ENCODE peak calls at places on chromosome 7, in eight cellular contexts. One of them, this sample, is unnamed.

GRCh38 chr7:69060516-69060915 is 537.8 kb upstream of the AUTS2 start:
- DNase-seq in K562: no peak
- DNase-seq in dorsolateral prefrontal cortex: no peak
- DNase-seq in right atrium auricular region: no peak
- DNase-seq in cardiac muscle cell: no peak
- DNase-seq in neural progenitor cell: peak; percentile 11
- DNase-seq in uterus: no peak
- DNase-seq in fibroblast of lung: no peak
- DNase-seq in this sample: no peak

GRCh38 chr7:75815381-75816046 is 1.9 kb upstream of the CCL24 start:
- DNase-seq in K562: no peak
- DNase-seq in dorsolateral prefrontal cortex: no peak
- DNase-seq in right atrium auricular region: no peak
- DNase-seq in cardiac muscle cell: no peak
- DNase-seq in neural progenitor cell: no peak
- DNase-seq in uterus: no peak
- DNase-seq in fibroblast of lung: no peak
- DNase-seq in this sample: no peak

GRCh38 chr7:37346761-37347160 is 101.9 kb downstream of the ELMO1 start:
- DNase-seq in K562: no peak
- DNase-seq in dorsolateral prefrontal cortex: no peak
- DNase-seq in right atrium auricular region: no peak
- DNase-seq in cardiac muscle cell: no peak
- DNase-seq in neural progenitor cell: peak; percentile 28
- DNase-seq in uterus: no peak
- DNase-seq in fibroblast of lung: no peak
- DNase-seq in this sample: no peak

GRCh38 chr7:69882269-69882668 is 284.0 kb downstream of the AUTS2 start:
- DNase-seq in K562: no peak
- DNase-seq in dorsolateral prefrontal cortex: no peak
- DNase-seq in right atrium auricular region: no peak
- DNase-seq in cardiac muscle cell: no peak
- DNase-seq in neural progenitor cell: no peak
- DNase-seq in uterus: no peak
- DNase-seq in fibroblast of lung: no peak
- DNase-seq in this sample: no peak

GRCh38 chr7:30080818-30081217 is 52.6 kb downstream of the PLEKHA8 start:
- DNase-seq in K562: no peak
- DNase-seq in dorsolateral prefrontal cortex: no peak
- DNase-seq in right atrium auricular region: no peak
- DNase-seq in cardiac muscle cell: no peak
- DNase-seq in neural progenitor cell: no peak
- DNase-seq in uterus: no peak
- DNase-seq in fibroblast of lung: no peak
- DNase-seq in this sample: no peak

GRCh38 chr7:130226333-130226732 is 18.7 kb downstream of the SSMEM1 start:
- DNase-seq in K562: no peak
- DNase-seq in dorsolateral prefrontal cortex: no peak
- DNase-seq in right atrium auricular region: no peak
- DNase-seq in cardiac muscle cell: no peak
- DNase-seq in neural progenitor cell: no peak
- DNase-seq in uterus: no peak
- DNase-seq in fibroblast of lung: no peak
- DNase-seq in this sample: no peak

GRCh38 chr7:47039899-47040298 is 542.0 kb downstream of the TNS3 start:
- DNase-seq in K562: no peak
- DNase-seq in dorsolateral prefrontal cortex: no peak
- DNase-seq in right atrium auricular region: no peak
- DNase-seq in cardiac muscle cell: peak; percentile 75
- DNase-seq in neural progenitor cell: no peak
- DNase-seq in uterus: no peak
- DNase-seq in fibroblast of lung: peak; percentile 73
- DNase-seq in this sample: no peak

GRCh38 chr7:98930921-98931320 is 52.6 kb downstream of the TRRAP start:
- DNase-seq in K562: no peak
- DNase-seq in dorsolateral prefrontal cortex: no peak
- DNase-seq in right atrium auricular region: no peak
- DNase-seq in cardiac muscle cell: no peak
- DNase-seq in neural progenitor cell: no peak
- DNase-seq in uterus: no peak
- DNase-seq in fibroblast of lung: peak; percentile 4
- DNase-seq in this sample: no peak

GRCh38 chr7:55060690-55061414 is 42.0 kb downstream of the EGFR start:
- DNase-seq in K562: no peak
- DNase-seq in dorsolateral prefrontal cortex: no peak
- DNase-seq in right atrium auricular region: no peak
- DNase-seq in cardiac muscle cell: peak; percentile 76
- DNase-seq in neural progenitor cell: no peak
- DNase-seq in uterus: no peak
- DNase-seq in fibroblast of lung: peak; percentile 78
- DNase-seq in this sample: no peak

GRCh38 chr7:14834456-14834855 is 68.1 kb downstream of the DGKB start:
- DNase-seq in K562: no peak
- DNase-seq in dorsolateral prefrontal cortex: no peak
- DNase-seq in right atrium auricular region: no peak
- DNase-seq in cardiac muscle cell: peak; percentile 56
- DNase-seq in neural progenitor cell: no peak
- DNase-seq in uterus: no peak
- DNase-seq in fibroblast of lung: peak; percentile 81
- DNase-seq in this sample: no peak

GRCh38 chr7:112084506-112084905 is 121.7 kb downstream of the DOCK4 start:
- DNase-seq in K562: no peak
- DNase-seq in dorsolateral prefrontal cortex: no peak
- DNase-seq in right atrium auricular region: no peak
- DNase-seq in cardiac muscle cell: peak; percentile 49
- DNase-seq in neural progenitor cell: no peak
- DNase-seq in uterus: no peak
- DNase-seq in fibroblast of lung: peak; percentile 5
- DNase-seq in this sample: no peak

GRCh38 chr7:44291733-44292395 is 33.5 kb downstream of the CAMK2B start:
- DNase-seq in K562: no peak
- DNase-seq in dorsolateral prefrontal cortex: peak; percentile 7
- DNase-seq in right atrium auricular region: peak; percentile 47
- DNase-seq in cardiac muscle cell: peak; percentile 51
- DNase-seq in neural progenitor cell: peak; percentile 1
- DNase-seq in uterus: peak; percentile 2
- DNase-seq in fibroblast of lung: no peak
- DNase-seq in this sample: no peak

GRCh38 chr7:151039850-151040548 is 8.3 kb upstream of the ASIC3 start:
- DNase-seq in K562: peak; percentile 80
- DNase-seq in dorsolateral prefrontal cortex: no peak
- DNase-seq in right atrium auricular region: no peak
- DNase-seq in cardiac muscle cell: no peak
- DNase-seq in neural progenitor cell: no peak
- DNase-seq in uterus: no peak
- DNase-seq in fibroblast of lung: no peak
- DNase-seq in this sample: no peak

GRCh38 chr7:2710256-2710655 is 22.3 kb downstream of the AMZ1 start:
- DNase-seq in K562: no peak
- DNase-seq in dorsolateral prefrontal cortex: no peak
- DNase-seq in right atrium auricular region: no peak
- DNase-seq in cardiac muscle cell: no peak
- DNase-seq in neural progenitor cell: no peak
- DNase-seq in uterus: no peak
- DNase-seq in fibroblast of lung: no peak
- DNase-seq in this sample: no peak

GRCh38 chr7:2708547-2709310 is 20.7 kb downstream of the AMZ1 start:
- DNase-seq in K562: no peak
- DNase-seq in dorsolateral prefrontal cortex: no peak
- DNase-seq in right atrium auricular region: no peak
- DNase-seq in cardiac muscle cell: no peak
- DNase-seq in neural progenitor cell: no peak
- DNase-seq in uterus: no peak
- DNase-seq in fibroblast of lung: no peak
- DNase-seq in this sample: no peak

GRCh38 chr7:2708041-2708440 is 20.0 kb downstream of the AMZ1 start:
- DNase-seq in K562: no peak
- DNase-seq in dorsolateral prefrontal cortex: no peak
- DNase-seq in right atrium auricular region: no peak
- DNase-seq in cardiac muscle cell: no peak
- DNase-seq in neural progenitor cell: no peak
- DNase-seq in uterus: no peak
- DNase-seq in fibroblast of lung: no peak
- DNase-seq in this sample: no peak

GRCh38 chr7:2710901-2711551 is 23.0 kb downstream of the AMZ1 start:
- DNase-seq in K562: peak; percentile 18
- DNase-seq in dorsolateral prefrontal cortex: no peak
- DNase-seq in right atrium auricular region: no peak
- DNase-seq in cardiac muscle cell: no peak
- DNase-seq in neural progenitor cell: no peak
- DNase-seq in uterus: no peak
- DNase-seq in fibroblast of lung: no peak
- DNase-seq in this sample: no peak

DNA sequence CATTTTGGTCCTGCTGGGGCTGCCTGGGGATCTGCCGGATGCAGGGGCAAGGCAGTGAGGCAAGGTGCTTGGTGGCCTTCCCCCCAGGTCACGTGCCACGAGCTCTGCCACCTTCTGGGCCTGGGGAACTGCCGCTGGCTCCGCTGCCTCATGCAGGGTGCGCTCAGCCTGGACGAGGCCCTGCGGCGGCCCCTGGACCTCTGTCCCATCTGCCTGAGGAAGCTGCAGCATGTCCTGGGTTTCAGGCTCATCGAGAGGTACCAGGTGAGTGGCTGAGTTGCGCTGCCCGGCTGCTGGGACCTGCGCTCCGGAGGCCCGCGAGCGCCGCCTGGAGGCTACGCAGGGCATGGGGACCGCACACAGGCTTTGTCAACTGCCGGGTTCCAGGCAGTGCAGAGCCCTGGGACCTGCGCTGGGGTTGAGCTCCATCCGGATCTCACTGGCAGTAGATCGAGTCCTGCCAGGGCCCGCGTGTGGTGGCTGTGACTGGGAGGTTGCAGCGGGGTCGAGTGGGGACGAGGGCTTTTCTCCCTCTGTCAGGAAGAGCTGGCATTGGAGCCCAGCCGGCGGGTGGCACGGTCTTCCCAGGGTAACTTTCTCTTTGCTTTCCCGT is 21.7 kb downstream of the AMZ1 start:
- DNase-seq in K562: peak; percentile 82
- DNase-seq in dorsolateral prefrontal cortex: peak; percentile 72
- DNase-seq in right atrium auricular region: no peak
- DNase-seq in cardiac muscle cell: peak; percentile 59
- DNase-seq in neural progenitor cell: peak; percentile 88
- DNase-seq in uterus: peak; percentile 43
- DNase-seq in fibroblast of lung: no peak
- DNase-seq in this sample: no peak
- H3K4me3 ChIP-seq in K562: no peak overlapping the region
- H3K4me3 ChIP-seq in dorsolateral prefrontal cortex: no peak overlapping the region
- H3K4me3 ChIP-seq in right atrium auricular region: no peak overlapping the region
- H3K4me3 ChIP-seq in cardiac muscle cell: no peak overlapping the region
- H3K4me3 ChIP-seq in neural progenitor cell: no peak overlapping the region
- H3K4me3 ChIP-seq in uterus: no peak overlapping the region
- H3K4me3 ChIP-seq in fibroblast of lung: no peak overlapping the region
- H3K4me3 ChIP-seq in this sample: peak overlapping the region; percentile 24

DNA sequence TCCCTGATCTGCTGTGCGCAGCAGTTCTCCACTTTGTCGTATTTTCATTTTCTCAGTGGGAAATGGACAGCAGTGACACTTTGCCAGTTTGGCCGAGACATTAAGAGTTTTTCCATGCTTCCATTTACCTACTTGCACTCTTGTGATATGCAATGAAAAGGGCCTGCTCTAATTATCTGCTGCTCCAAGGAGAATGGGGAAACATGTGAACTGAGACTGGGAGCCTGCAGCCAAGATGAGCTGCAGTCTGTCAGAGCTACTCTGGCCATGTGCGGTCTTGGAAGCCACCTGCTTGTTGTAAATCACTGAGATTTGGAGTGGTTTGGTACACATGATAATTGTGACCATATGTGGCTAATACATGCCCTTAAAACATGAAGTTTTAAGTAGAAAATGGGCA is 586.6 kb upstream of the POT1 start:
- DNase-seq in K562: no peak
- DNase-seq in dorsolateral prefrontal cortex: no peak
- DNase-seq in right atrium auricular region: no peak
- DNase-seq in cardiac muscle cell: no peak
- DNase-seq in neural progenitor cell: no peak
- DNase-seq in uterus: no peak
- DNase-seq in fibroblast of lung: no peak
- DNase-seq in this sample: no peak
- H3K27ac ChIP-seq in K562: no peak overlapping the region
- H3K27ac ChIP-seq in dorsolateral prefrontal cortex: no peak overlapping the region
- H3K27ac ChIP-seq in right atrium auricular region: no peak overlapping the region
- H3K27ac ChIP-seq in cardiac muscle cell: no peak overlapping the region
- H3K27ac ChIP-seq in neural progenitor cell: no peak overlapping the region
- H3K27ac ChIP-seq in uterus: no peak overlapping the region
- H3K27ac ChIP-seq in fibroblast of lung: no peak overlapping the region
- H3K27ac ChIP-seq in this sample: no peak overlapping the region

DNA sequence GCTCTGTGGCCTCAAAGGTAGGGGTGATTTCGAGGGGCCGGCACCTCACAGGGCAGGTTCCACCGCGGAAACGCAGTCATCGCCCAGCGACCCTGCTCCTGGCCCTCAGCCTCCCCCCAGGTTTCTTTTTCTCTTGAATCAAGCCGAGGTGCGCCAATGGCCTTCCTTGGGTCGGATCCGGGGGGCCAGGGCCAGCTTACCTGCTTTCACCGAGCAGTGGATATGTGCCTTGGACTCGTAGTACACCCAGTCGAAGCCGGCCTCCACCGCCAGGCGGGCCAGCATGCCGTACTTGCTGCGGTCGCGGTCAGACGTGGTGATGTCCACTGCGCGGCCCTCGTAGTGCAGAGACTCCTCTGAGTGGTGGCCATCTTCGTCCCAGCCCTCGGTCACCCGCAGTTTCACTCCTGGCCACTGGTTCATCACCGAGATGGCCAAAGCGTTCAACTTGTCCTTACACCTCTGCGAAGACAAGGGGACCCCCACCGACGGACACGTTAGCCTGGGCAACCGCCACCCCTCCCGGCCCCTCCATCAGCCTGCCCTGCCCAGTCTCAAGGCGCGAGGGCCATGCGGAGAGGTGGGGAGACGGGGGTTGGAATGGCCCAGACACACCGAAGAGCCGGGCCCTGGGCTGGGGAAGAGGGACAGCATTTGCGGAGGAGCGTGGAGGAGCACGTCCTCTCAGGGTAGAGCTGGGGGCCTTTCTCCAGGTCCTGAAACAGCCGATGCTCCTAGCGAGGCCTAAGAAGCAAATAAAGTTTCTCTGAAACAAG is 6.0 kb downstream of the SHH start:
- DNase-seq in K562: no peak
- DNase-seq in dorsolateral prefrontal cortex: no peak
- DNase-seq in right atrium auricular region: no peak
- DNase-seq in cardiac muscle cell: peak; percentile 35
- DNase-seq in neural progenitor cell: peak; percentile 61
- DNase-seq in uterus: no peak
- DNase-seq in fibroblast of lung: no peak
- DNase-seq in this sample: no peak
- TF ChIP-seq CTCF in K562: no peak
- TF ChIP-seq CTCF in dorsolateral prefrontal cortex: no peak
- TF ChIP-seq CTCF in right atrium auricular region: no peak
- TF ChIP-seq CTCF in cardiac muscle cell: peak; percentile 21
- TF ChIP-seq CTCF in neural progenitor cell: peak; percentile 29
- TF ChIP-seq CTCF in uterus: no peak
- TF ChIP-seq CTCF in fibroblast of lung: no peak
- TF ChIP-seq CTCF in this sample: no peak

DNA sequence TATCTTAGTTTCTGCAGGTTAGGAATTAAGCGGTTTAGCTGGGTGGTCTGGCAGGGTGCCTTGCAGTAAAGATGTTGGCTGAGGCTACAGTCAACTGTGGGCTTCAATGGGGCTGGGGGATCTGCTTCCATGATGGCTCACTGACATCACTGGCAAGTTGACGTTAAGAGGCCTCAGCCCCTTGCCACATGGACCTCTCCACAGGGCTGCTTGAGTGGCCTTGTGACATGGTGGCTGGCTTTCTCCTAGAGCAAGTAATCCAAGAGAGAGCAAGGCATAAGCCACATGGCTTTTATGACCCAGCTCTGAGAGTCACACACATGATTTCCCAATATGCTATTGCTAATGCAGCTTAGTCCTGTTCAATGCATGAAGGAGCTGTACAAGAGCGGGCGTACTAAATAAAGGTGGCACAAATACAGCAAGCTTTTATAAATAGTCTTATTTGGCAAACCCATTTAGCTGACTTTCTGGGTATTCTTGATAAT is 109.1 kb downstream of the SEPTIN7 start:
- DNase-seq in K562: no peak
- DNase-seq in dorsolateral prefrontal cortex: no peak
- DNase-seq in right atrium auricular region: no peak
- DNase-seq in cardiac muscle cell: no peak
- DNase-seq in neural progenitor cell: no peak
- DNase-seq in uterus: no peak
- DNase-seq in fibroblast of lung: peak; percentile 22
- DNase-seq in this sample: no peak
- H3K4me3 ChIP-seq in K562: no peak overlapping the region
- H3K4me3 ChIP-seq in dorsolateral prefrontal cortex: no peak overlapping the region
- H3K4me3 ChIP-seq in right atrium auricular region: no peak overlapping the region
- H3K4me3 ChIP-seq in cardiac muscle cell: no peak overlapping the region
- H3K4me3 ChIP-seq in neural progenitor cell: no peak overlapping the region
- H3K4me3 ChIP-seq in uterus: no peak overlapping the region
- H3K4me3 ChIP-seq in fibroblast of lung: no peak overlapping the region
- H3K4me3 ChIP-seq in this sample: no peak overlapping the region